ENCODE peak calls at places on chromosomes 3 and 15, in five cellular contexts. E is H1, X is HepG2, O is keratinocyte, K is PC-3. J is an unnamed sample.
A peak's percentile ranks its signal among the peaks of the same experiment; 100 is the strongest.

GRCh38 chr3:61637088-61638051 is 76.0 kb downstream of the PTPRG start:
- DNase-seq in E (no peak), X (no peak), O (no peak), K (no peak), J (peak; percentile 60)

GRCh38 chr15:68441045-68441743 is 9.2 kb upstream of the ITGA11 start:
- DNase-seq in E (no peak), X (no peak), O (no peak), K (no peak), J (peak; percentile 57)

GRCh38 chr3:161409069-161409468 is 37.8 kb upstream of the SPTSSB start:
- DNase-seq in E (no peak), X (peak; percentile 55), O (no peak), K (peak; percentile 94), J (peak; percentile 62)

GRCh38 chr15:69489101-69489571 is 36.5 kb downstream of the RPLP1 start:
- DNase-seq in E (no peak), X (no peak), O (no peak), K (peak; percentile 13), J (peak; percentile 69)

GRCh38 chr3:29011441-29011840 is 269.4 kb upstream of the RBMS3 start:
- DNase-seq in E (no peak), X (no peak), O (no peak), K (no peak), J (no peak)

GRCh38 chr3:150407051-150407817 is 864 bp upstream of the TSC22D2 start:
- DNase-seq in E (no peak), X (no peak), O (no peak), K (peak; percentile 44), J (peak; percentile 83)

GRCh38 chr3:126321490-126321889 is 35.7 kb downstream of the KLF15 start:
- DNase-seq in E (no peak), X (no peak), O (no peak), K (no peak), J (no peak)

GRCh38 chr3:72887723-72888545 is at the start of gene GXYLT2:
- DNase-seq in E (peak; percentile 19), X (peak; percentile 48), O (no peak), K (peak; percentile 58), J (peak; percentile 81)

GRCh38 chr3:149898771-149899170 is 71.9 kb downstream of the PFN2 start:
- DNase-seq in E (no peak), X (no peak), O (no peak), K (no peak), J (peak; percentile 89)

GRCh38 chr15:70023769-70024491 is 73.8 kb downstream of the TLE3 start:
- DNase-seq in E (no peak), X (no peak), O (no peak), K (peak; percentile 37), J (peak; percentile 78)

GRCh38 chr3:11953778-11954177 is 50.4 kb upstream of the SYN2 start:
- DNase-seq in E (no peak), X (no peak), O (no peak), K (no peak), J (no peak)

GRCh38 chr3:36319683-36320082 is 60.6 kb upstream of the STAC start:
- DNase-seq in E (no peak), X (no peak), O (no peak), K (no peak), J (no peak)

GRCh38 chr3:85254738-85255137 is 295.9 kb downstream of the CADM2 start:
- DNase-seq in E (no peak), X (no peak), O (no peak), K (peak; percentile 37), J (peak; percentile 45)

GRCh38 chr3:98240133-98240532 is 23.9 kb upstream of the OR5H6 start:
- DNase-seq in E (no peak), X (no peak), O (no peak), K (no peak), J (no peak)

GRCh38 chr3:179321585-179322322 is 1.1 kb upstream of the ZNF639 start:
- DNase-seq in E (no peak), X (peak; percentile 29), O (no peak), K (peak; percentile 55), J (peak; percentile 70)

DNA sequence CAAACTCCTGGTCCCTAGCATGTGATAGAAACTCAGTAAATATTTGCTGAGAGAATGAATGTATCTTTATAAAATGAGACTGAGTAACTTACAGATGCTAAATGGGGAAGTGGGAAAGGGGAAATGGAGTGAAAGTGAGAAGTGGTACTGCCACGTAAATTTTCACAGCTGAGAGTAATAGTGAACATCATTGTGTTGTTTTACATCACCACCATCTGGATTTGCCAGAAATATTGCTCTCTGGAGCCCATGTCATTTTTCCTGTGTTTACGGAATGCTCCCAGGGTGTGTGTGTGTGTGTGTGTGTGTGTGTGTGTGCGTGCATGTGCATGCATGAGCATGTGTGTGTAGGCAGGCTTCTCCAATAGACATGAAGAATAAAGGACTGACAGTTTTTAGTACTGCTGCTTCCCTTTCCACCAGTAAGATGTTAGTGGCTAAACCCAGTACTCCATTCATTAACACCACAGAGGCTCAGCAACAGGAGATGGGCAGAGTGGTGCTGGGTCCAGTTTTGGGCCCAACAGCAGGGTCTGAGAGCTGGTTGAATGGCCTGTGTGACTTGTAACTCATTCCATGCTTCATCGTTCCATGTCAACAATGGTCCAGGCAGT is 57.3 kb downstream of the DIPK2A start:
- DNase-seq in E (no peak), X (no peak), O (no peak), K (no peak), J (no peak)
- H3K4me3 ChIP-seq in E (no peak overlapping the region), X (no peak overlapping the region), O (no peak overlapping the region), K (no peak overlapping the region), J (no peak overlapping the region)

DNA sequence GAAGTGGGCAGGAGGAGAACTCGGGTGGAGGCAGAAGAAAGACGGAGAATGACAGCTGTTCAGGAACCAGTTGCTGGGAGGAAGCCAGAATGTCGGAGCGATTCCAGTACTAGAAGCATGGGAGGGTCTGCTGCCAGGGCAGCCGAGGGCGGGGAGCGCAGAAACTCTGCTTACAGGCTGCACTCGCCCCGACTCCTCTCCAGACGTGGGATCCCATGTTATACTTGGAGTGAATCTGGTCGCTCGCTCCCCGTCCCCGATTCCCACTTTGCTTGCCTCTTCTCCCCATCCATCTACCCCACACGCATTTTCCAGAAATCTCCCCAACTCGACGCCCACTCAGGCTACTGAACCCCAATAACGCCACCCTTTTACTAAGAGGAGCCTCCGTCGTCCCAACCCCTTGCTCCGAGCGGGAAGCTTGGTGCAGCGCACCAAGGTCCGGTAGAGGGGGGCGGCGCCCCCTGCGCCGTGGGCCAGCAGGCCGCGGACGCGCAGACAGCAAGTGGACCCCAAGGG is 655 bp downstream of the GATM start:
- DNase-seq in E (no peak), X (no peak), O (no peak), K (no peak), J (no peak)
- TF ChIP-seq EZH2 in E (peak; percentile 42), X (no peak), O (peak; percentile 89), K (no peak), J (peak; percentile 80)

DNA sequence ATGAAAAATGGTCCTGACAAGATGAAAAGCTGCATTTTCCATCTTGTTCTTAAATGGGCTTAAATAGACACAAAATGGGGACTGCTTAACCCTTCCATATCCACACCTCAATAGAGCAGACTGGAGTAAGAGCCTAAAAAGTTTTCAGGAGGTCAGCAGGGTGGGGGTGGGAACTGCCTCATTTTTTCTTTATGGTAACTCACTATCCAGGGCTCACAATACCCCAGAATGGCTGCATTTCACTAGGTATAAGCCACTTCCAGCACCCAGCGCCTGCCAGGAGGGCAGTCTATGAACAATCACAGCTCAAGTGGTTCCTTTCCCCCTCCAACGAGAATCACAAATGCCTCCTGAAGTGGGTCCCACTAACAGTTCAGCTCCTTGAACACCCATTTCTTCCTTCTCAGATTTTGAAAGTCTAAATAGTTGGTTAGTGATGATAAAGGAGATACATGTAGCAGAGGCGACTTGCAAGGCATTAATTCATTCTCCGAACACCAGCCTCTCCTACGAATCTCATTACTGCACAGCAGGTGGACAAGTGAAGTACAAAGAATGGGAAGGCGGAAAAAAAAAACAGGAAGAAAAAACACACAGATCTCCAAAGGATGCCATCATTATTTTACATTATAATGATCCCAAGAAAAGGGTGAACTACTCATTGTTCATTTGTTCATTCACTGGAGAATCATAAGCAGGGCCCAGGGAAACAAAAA is 276.7 kb downstream of the MAGI1 start:
- DNase-seq in E (no peak), X (no peak), O (no peak), K (no peak), J (no peak)
- H3K4me3 ChIP-seq in E (peak overlapping the region; percentile 32), X (no peak overlapping the region), O (no peak overlapping the region), K (no peak overlapping the region), J (no peak overlapping the region)

GRCh38 chr3:170418422-170419300 is at the start of gene CLDN11:
- DNase-seq in E (no peak), X (no peak), O (no peak), K (peak; percentile 66), J (peak; percentile 63)

GRCh38 chr3:170421758-170422157 is 3.1 kb downstream of the CLDN11 start:
- DNase-seq in E (no peak), X (no peak), O (no peak), K (no peak), J (no peak)

GRCh38 chr3:170420307-170420821 is 1.7 kb downstream of the CLDN11 start:
- DNase-seq in E (no peak), X (no peak), O (no peak), K (no peak), J (peak; percentile 54)

GRCh38 chr3:170421147-170421641 is 2.5 kb downstream of the CLDN11 start:
- DNase-seq in E (no peak), X (peak; percentile 42), O (no peak), K (no peak), J (peak; percentile 50)

GRCh38 chr3:170419301-170420087 is 826 bp downstream of the CLDN11 start:
- DNase-seq in E (no peak), X (no peak), O (no peak), K (no peak), J (peak; percentile 46)
- TF ChIP-seq EZH2 in E (peak; percentile 52), X (no peak), O (peak; percentile 89), K (no peak), J (no peak)

J was measured in fibroblast of lung.